ENCODE peak calls at places on chromosomes 5 and 9, in five cellular contexts. G is GM23338; W is tibial artery; I is cardiac fibroblast; O is CD8-positive, alpha-beta T cell. H is an unnamed sample.
A peak's percentile ranks its signal among the peaks of the same experiment; 100 is the strongest.

GRCh38 chr9:36386396-36386795 is 13.7 kb downstream of the RNF38 start:
- DNase-seq in G (no peak), I (no peak), O (no peak), W (no peak), H (no peak)

GRCh38 chr9:131732061-131732526 is 7.8 kb downstream of the RAPGEF1 start:
- DNase-seq in O (no peak), I (peak; percentile 48), W (no peak), G (no peak), H (no peak)

GRCh38 chr5:135318924-135319323 is 80.1 kb downstream of the MACROH2A1 start:
- DNase-seq in G (no peak), O (no peak), W (no peak), I (no peak), H (no peak)

GRCh38 chr9:130138791-130139190 is 33.4 kb upstream of the NCS1 start:
- DNase-seq in I (peak; percentile 97), G (no peak), O (peak; percentile 38), W (peak; percentile 79), H (no peak)

GRCh38 chr5:164501344-164501743 is 995.9 kb downstream of the MAT2B start:
- DNase-seq in O (no peak), G (no peak), I (no peak), W (no peak), H (no peak)

GRCh38 chr5:181181650-181182565 is 23.1 kb downstream of the TRIM7 start:
- DNase-seq in W (peak; percentile 58), I (peak; percentile 84), O (peak; percentile 78), G (peak; percentile 92), H (no peak)

GRCh38 chr5:88288798-88289197 is 20.2 kb upstream of the TMEM161B start:
- DNase-seq in I (no peak), W (no peak), G (no peak), O (no peak), H (no peak)

GRCh38 chr5:1418921-1419280 is 26.3 kb downstream of the SLC6A3 start:
- DNase-seq in G (no peak), W (no peak), O (no peak), I (no peak), H (no peak)

GRCh38 chr5:133370281-133370890 is 242.0 kb downstream of the FSTL4 start:
- DNase-seq in O (no peak), W (no peak), G (no peak), I (no peak), H (no peak)

GRCh38 chr9:33161011-33161588 is 6.0 kb downstream of the B4GALT1 start:
- DNase-seq in I (peak; percentile 95), W (peak; percentile 69), O (peak; percentile 68), G (no peak), H (no peak)

GRCh38 chr5:73797142-73797530 is 171.1 kb downstream of the ARHGEF28 start:
- DNase-seq in W (no peak), G (no peak), I (peak; percentile 54), O (no peak), H (no peak)

GRCh38 chr9:137438591-137439157 is 2.5 kb downstream of the ENTPD8 start:
- DNase-seq in G (no peak), I (no peak), W (no peak), O (no peak), H (no peak)

GRCh38 chr9:137444106-137444790 is 3.1 kb upstream of the ENTPD8 start:
- DNase-seq in G (no peak), O (no peak), I (no peak), W (no peak), H (no peak)

GRCh38 chr9:137441935-137442321 is 771 bp upstream of the ENTPD8 start:
- DNase-seq in I (no peak), G (no peak), O (no peak), W (no peak), H (no peak)

GRCh38 chr9:137439158-137439714 is 1.9 kb downstream of the ENTPD8 start:
- DNase-seq in G (no peak), W (no peak), I (no peak), O (no peak), H (no peak)

GRCh38 chr9:137441289-137441934 is at the start of gene ENTPD8:
- DNase-seq in W (no peak), O (no peak), I (no peak), G (peak; percentile 92), H (no peak)
- H3K4me3 ChIP-seq in W (peak within 1 kb of the TSS; percentile 22), O (no peak within 1 kb of the TSS), I (no peak within 1 kb of the TSS), G (peak within 1 kb of the TSS; percentile 69), H (no peak within 1 kb of the TSS)

GRCh38 chr5:171418982-171419662 is at the start of gene FGF18:
- DNase-seq in O (peak; percentile 31), W (peak; percentile 48), G (peak; percentile 89), I (peak; percentile 50), H (no peak)
- TF ChIP-seq CTCF in O (peak; percentile 6), W (no peak), G (no peak), I (no peak), H (no peak)

GRCh38 chr9:126514037-126514821 is 99.5 kb upstream of the LMX1B start:
- DNase-seq in I (peak; percentile 51), O (peak; percentile 49), W (peak; percentile 56), G (peak; percentile 87), H (no peak)

GRCh38 chr9:126515873-126516505 is 97.7 kb upstream of the LMX1B start:
- DNase-seq in O (no peak), W (no peak), I (no peak), G (no peak), H (no peak)

GRCh38 chr9:126515001-126515872 is 98.5 kb upstream of the LMX1B start:
- DNase-seq in G (no peak), W (no peak), O (no peak), I (no peak), H (no peak)

GRCh38 chr9:126511426-126511825 is 102.3 kb upstream of the LMX1B start:
- DNase-seq in I (no peak), W (no peak), G (no peak), O (no peak), H (no peak)

DNA sequence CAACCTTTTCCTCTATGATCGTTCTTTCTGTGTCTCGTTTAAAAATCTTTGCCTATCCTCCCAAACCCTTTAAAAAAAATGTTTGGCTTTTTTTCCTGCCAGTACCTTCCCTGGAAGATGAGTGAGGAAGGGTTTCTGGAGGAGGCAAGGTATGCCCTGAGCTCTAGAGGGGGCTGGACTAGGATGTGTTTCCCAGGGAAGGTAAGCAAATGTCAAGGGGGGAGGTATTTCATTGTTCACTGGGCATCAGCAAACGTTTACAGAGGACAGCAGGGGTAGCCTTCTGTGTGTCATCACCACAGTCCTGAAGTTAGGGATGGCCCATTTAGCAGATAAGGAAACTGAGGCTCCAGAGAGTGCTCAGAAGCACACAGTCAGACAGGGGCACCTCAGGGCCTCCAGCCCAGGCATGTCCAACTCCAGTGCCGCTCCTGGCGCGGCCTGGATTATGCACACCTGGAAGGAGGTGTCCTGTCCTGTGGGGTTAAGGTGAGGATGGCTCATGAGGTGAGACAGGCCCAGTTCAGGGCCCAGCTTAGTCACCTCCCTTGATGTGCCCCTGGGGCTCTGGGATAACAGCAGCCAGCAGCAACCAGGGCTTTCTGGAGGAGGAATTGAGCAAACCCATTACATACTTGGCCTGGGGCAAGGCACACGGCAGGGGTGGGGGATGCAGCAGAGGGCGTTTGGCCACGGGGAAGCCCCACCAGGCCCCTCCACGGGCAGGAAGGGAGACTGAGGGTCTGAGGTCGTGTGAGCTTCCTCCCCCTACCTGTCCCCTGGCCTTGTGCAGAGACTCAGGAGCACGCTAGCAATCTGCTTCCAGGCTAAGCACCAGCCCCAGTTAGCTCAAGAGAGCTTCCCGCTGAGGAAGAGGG is 100.3 kb upstream of the LMX1B start:
- DNase-seq in I (no peak), G (no peak), W (no peak), O (no peak), H (no peak)
- H3K4me3 ChIP-seq in I (no peak overlapping the region), G (peak overlapping the region; percentile 49), W (no peak overlapping the region), O (no peak overlapping the region), H (no peak overlapping the region)

DNA sequence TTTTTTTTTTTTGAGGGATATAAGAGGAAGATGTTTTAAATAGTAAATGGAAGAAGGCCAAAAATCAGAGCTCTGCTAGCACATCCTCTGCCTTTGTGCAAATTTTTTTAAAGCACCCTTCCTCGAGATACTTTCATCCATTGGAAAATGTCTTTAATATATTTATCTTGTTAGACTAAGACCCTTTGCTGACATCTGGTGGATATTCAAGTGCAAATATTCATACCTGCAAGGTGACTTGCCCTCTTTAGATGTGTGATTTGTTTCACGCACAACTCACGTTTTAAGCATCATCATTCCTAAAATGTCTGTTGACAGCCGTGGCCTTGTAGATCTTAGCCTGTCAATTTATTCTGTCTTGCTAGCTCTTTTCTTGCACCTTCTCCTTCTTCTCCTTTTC is 258.5 kb downstream of the AGTPBP1 start:
- DNase-seq in I (no peak), O (no peak), G (peak; percentile 29), W (no peak), H (no peak)
- TF ChIP-seq CTCF in I (no peak), O (no peak), G (peak; percentile 40), W (no peak), H (no peak)

DNA sequence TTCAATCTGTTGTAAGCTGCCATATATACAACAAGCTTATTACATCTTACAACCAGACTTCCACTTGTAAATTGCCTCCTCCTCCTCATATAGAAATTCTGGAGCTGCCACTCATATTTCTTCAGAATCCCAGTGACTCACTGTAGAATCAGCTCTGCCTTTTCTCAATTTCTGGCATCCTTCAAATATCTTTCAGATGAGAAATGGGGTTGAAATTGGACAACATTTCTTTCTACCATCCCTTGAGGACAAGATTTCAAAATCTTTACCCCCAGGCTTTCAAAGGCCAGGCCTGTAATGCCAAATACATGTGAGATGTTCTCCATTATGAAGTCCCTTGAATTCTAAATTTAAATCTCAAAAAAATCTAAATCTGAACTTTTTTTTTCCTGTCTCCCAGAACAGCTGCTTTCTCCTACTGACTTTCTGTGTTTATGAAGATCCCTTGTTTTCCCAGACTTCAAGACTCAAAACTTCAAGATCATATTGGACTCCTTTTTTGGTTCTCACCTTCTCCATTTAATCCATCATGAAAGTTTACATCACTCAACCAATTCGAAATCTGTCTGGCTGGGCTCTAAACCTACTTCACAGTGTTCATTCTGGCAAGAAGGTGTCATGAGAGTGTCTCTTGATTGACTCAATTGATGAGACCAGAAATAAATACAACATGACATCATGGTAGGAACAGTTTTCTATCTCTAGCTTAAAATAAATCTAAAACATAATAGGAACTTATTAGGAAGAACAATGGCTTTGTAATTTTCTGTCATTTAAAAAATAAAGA is 109.8 kb downstream of the HMHB1 start:
- DNase-seq in I (peak; percentile 92), W (no peak), O (no peak), G (no peak), H (no peak)
- H3K4me3 ChIP-seq in I (no peak overlapping the region), W (no peak overlapping the region), O (no peak overlapping the region), G (no peak overlapping the region), H (no peak overlapping the region)

GRCh38 chr9:127918201-127919107 is 1.6 kb upstream of the ST6GALNAC4 start:
- DNase-seq in W (no peak), G (peak; percentile 68), O (peak; percentile 24), I (peak; percentile 81), H (no peak)
- TF ChIP-seq CTCF in W (no peak), G (peak; percentile 66), O (no peak), I (no peak), H (peak; percentile 42)

GRCh38 chr9:105242557-105242956 is 1.9 kb upstream of the SLC44A1 start:
- DNase-seq in G (no peak), W (no peak), I (peak; percentile 71), O (no peak), H (no peak)
- H3K4me3 ChIP-seq in G (peak overlapping the region; percentile 84), W (no peak overlapping the region), I (peak overlapping the region; percentile 4), O (no peak overlapping the region), H (no peak overlapping the region)

GRCh38 chr5:39998518-39998917 is 573.7 kb upstream of the DAB2 start:
- DNase-seq in G (no peak), O (no peak), I (no peak), W (no peak), H (no peak)

GRCh38 chr5:39995990-39996389 is 571.2 kb upstream of the DAB2 start:
- DNase-seq in I (no peak), G (no peak), O (no peak), W (no peak), H (no peak)

GRCh38 chr5:39992617-39993203 is 567.9 kb upstream of the DAB2 start:
- DNase-seq in W (no peak), I (no peak), O (no peak), G (no peak), H (no peak)
- TF ChIP-seq CTCF in W (no peak), I (no peak), O (no peak), G (no peak), H (no peak)